ENCODE peak calls at places on chromosomes 5 and 9, in nine cellular contexts. Q, W, I, D, Z, N, G, K and R are unnamed samples.

GRCh38 chr5:131634666-131634995 is 398 bp downstream of the RAPGEF6 start:
- DNase-seq in I (peak; percentile 40), N (peak; percentile 53), D (no peak), G (peak; percentile 79), Q (no peak), W (peak; percentile 63), K (peak; percentile 58), Z (no peak), R (no peak)

GRCh38 chr9:27248702-27249101 is 48.2 kb downstream of the EQTN start:
- DNase-seq in D (no peak), I (no peak), W (no peak), N (no peak), K (no peak), Z (no peak), G (no peak), Q (no peak), R (no peak)

GRCh38 chr9:83933804-83934203 is 12.6 kb upstream of the KIF27 start:
- DNase-seq in I (no peak), Q (peak; percentile 68), N (no peak), D (no peak), Z (no peak), K (no peak), W (no peak), G (no peak), R (peak; percentile 69)

GRCh38 chr9:92632641-92633040 is 37.3 kb downstream of the IPPK start:
- DNase-seq in D (no peak), I (no peak), Q (no peak), G (no peak), Z (no peak), N (no peak), K (no peak), W (no peak), R (peak; percentile 20)

GRCh38 chr9:120733190-120733589 is 18.9 kb upstream of the MEGF9 start:
- DNase-seq in N (no peak), W (peak; percentile 73), Q (peak; percentile 94), D (no peak), K (peak; percentile 88), G (no peak), I (no peak), Z (no peak), R (peak; percentile 73)

GRCh38 chr9:73845539-73845938 is 651.6 kb upstream of the RORB start:
- DNase-seq in Z (no peak), W (no peak), K (no peak), G (no peak), Q (no peak), D (no peak), I (no peak), N (no peak), R (no peak)

GRCh38 chr5:83983852-83984251 is 263.2 kb upstream of the HAPLN1 start:
- DNase-seq in Q (no peak), W (no peak), K (no peak), I (no peak), Z (no peak), D (no peak), G (no peak), N (no peak), R (no peak)

GRCh38 chr9:127574089-127574921 is 37.8 kb upstream of the STXBP1 start:
- DNase-seq in G (no peak), W (peak; percentile 31), I (no peak), D (no peak), K (peak; percentile 97), Z (no peak), N (no peak), Q (no peak), R (peak; percentile 73)

GRCh38 chr9:131727184-131727785 is 12.6 kb downstream of the RAPGEF1 start:
- DNase-seq in K (no peak), W (no peak), Z (no peak), G (no peak), D (no peak), N (no peak), I (no peak), Q (no peak), R (no peak)